ENCODE peak calls at places on chromosomes 5 and 9, in four cellular contexts. I is stimulated activated CD4-positive, alpha-beta T cell treated with anti-CD3 and anti-CD28 coated beads, Interleukin-4, amount 100 ng/mL, for 1 hour; D is T-helper 9 cell; J is BE2C. C is an unnamed sample.

GRCh38 chr5:178107889-178108288 is 5.4 kb upstream of the N4BP3 start:
- DNase-seq in I (no peak), J (no peak), D (no peak), C (no peak)

GRCh38 chr5:168407222-168407621 is 79.0 kb upstream of the RARS1 start:
- DNase-seq in I (no peak), D (no peak), J (no peak), C (no peak)

GRCh38 chr9:92483896-92484545 is 1.7 kb upstream of the ASPN start:
- DNase-seq in I (no peak), J (no peak), D (no peak), C (no peak)

GRCh38 chr9:117104972-117105495 is 309.8 kb downstream of the ASTN2 start:
- DNase-seq in D (no peak), J (no peak), I (no peak), C (no peak)

GRCh38 chr9:121954477-121955175 is 138.5 kb downstream of the TTLL11 start:
- DNase-seq in I (no peak), J (no peak), D (no peak), C (no peak)

GRCh38 chr5:140041099-140041491 is 2.0 kb downstream of the NRG2 start:
- DNase-seq in J (no peak), I (no peak), D (no peak), C (no peak)

GRCh38 chr5:55454282-55454681 is 80.5 kb downstream of the PLPP1 start:
- DNase-seq in I (no peak), D (no peak), J (no peak), C (no peak)

GRCh38 chr9:4099961-4100360 is 199.9 kb downstream of the GLIS3 start:
- DNase-seq in D (no peak), I (no peak), J (no peak), C (no peak)

GRCh38 chr9:20683351-20684034 is 566 bp upstream of the FOCAD start:
- DNase-seq in I (peak), D (peak), J (peak), C (peak)

GRCh38 chr9:38380872-38381534 is 11.5 kb upstream of the ALDH1B1 start:
- DNase-seq in J (no peak), I (no peak), D (no peak), C (no peak)

GRCh38 chr5:170603578-170604565 is 100.1 kb downstream of the KCNIP1 start:
- DNase-seq in J (peak), I (peak), D (peak), C (no peak)

GRCh38 chr5:100444961-100445360 is 90.2 kb upstream of the FAM174A start:
- DNase-seq in D (no peak), J (no peak), I (no peak), C (no peak)

GRCh38 chr9:130668196-130668595 is 3.8 kb downstream of the PRDM12 start:
- DNase-seq in D (no peak), J (no peak), I (no peak), C (no peak)

C was measured in activated naive CD4-positive, alpha-beta T cell treated with anti-CD3 and anti-CD28 coated beads, Interleukin-2, amount 50 U/mL, for 16 hours.